ENCODE peak calls at places on chromosome 13, in ten cellular contexts. X is upper lobe of left lung, Z is tibial nerve, F is AG04450, V is body of pancreas, B is GM12878, L is sigmoid colon, G is GM23338, R is left lung, C is heart right ventricle. H is an unnamed sample.

GRCh38 chr13:43258771-43259170 is 235.4 kb downstream of the DNAJC15 start:
- DNase-seq in Z (no peak), R (no peak), B (no peak), F (no peak), C (no peak), X (no peak), G (no peak), L (no peak), V (no peak), H (no peak)

GRCh38 chr13:113777311-113778260 is 18.6 kb downstream of the TMEM255B start:
- DNase-seq in B (no peak), F (no peak), C (no peak), R (no peak), L (no peak), X (no peak), Z (no peak), V (no peak), G (peak; percentile 78), H (no peak)

GRCh38 chr13:42478531-42479156 is 95.3 kb upstream of the TNFSF11 start:
- DNase-seq in G (peak; percentile 62), L (no peak), X (no peak), V (no peak), C (no peak), Z (no peak), F (no peak), R (no peak), B (no peak), H (no peak)

GRCh38 chr13:96053003-96053703 is at the start of gene UGGT2:
- DNase-seq in R (peak; percentile 98), C (peak; percentile 97), B (peak; percentile 64), V (peak; percentile 97), L (peak; percentile 98), X (peak; percentile 95), Z (peak; percentile 87), G (peak; percentile 90), F (peak; percentile 88), H (peak; percentile 77)

GRCh38 chr13:51912511-51913225 is 50.9 kb downstream of the CCDC70 start:
- DNase-seq in L (no peak), V (no peak), X (no peak), B (no peak), G (no peak), Z (no peak), F (no peak), C (no peak), R (no peak), H (peak; percentile 8)

GRCh38 chr13:99374994-99375805 is 68.0 kb upstream of the GPR183 start:
- DNase-seq in G (no peak), L (no peak), Z (no peak), C (no peak), X (no peak), F (no peak), R (no peak), V (no peak), B (no peak), H (no peak)

GRCh38 chr13:40624338-40624737 is 42.1 kb downstream of the FOXO1 start:
- DNase-seq in B (no peak), F (no peak), L (no peak), V (no peak), C (no peak), Z (no peak), G (no peak), X (no peak), R (no peak), H (no peak)

GRCh38 chr13:100483836-100484381 is 104.7 kb downstream of the GGACT start:
- DNase-seq in F (no peak), Z (no peak), B (no peak), L (no peak), V (no peak), C (no peak), G (no peak), X (no peak), R (no peak), H (no peak)

GRCh38 chr13:71320452-71320851 is 546.6 kb downstream of the DACH1 start:
- DNase-seq in X (no peak), V (no peak), G (peak; percentile 64), B (no peak), L (no peak), C (no peak), Z (no peak), R (no peak), F (peak; percentile 7), H (no peak)

GRCh38 chr13:41502676-41503075 is 45.3 kb downstream of the RGCC start:
- DNase-seq in B (peak; percentile 59), V (no peak), X (no peak), C (no peak), F (no peak), Z (no peak), L (no peak), R (no peak), G (no peak), H (no peak)

GRCh38 chr13:48142437-48142836 is 47.5 kb upstream of the MED4 start:
- DNase-seq in B (peak; percentile 56), L (no peak), F (no peak), G (no peak), Z (no peak), V (no peak), C (no peak), R (no peak), X (no peak), H (no peak)

GRCh38 chr13:97268772-97269171 is 46.6 kb downstream of the MBNL2 start:
- DNase-seq in G (peak; percentile 43), B (no peak), C (no peak), X (no peak), R (no peak), V (no peak), Z (no peak), L (no peak), F (no peak), H (no peak)

DNA sequence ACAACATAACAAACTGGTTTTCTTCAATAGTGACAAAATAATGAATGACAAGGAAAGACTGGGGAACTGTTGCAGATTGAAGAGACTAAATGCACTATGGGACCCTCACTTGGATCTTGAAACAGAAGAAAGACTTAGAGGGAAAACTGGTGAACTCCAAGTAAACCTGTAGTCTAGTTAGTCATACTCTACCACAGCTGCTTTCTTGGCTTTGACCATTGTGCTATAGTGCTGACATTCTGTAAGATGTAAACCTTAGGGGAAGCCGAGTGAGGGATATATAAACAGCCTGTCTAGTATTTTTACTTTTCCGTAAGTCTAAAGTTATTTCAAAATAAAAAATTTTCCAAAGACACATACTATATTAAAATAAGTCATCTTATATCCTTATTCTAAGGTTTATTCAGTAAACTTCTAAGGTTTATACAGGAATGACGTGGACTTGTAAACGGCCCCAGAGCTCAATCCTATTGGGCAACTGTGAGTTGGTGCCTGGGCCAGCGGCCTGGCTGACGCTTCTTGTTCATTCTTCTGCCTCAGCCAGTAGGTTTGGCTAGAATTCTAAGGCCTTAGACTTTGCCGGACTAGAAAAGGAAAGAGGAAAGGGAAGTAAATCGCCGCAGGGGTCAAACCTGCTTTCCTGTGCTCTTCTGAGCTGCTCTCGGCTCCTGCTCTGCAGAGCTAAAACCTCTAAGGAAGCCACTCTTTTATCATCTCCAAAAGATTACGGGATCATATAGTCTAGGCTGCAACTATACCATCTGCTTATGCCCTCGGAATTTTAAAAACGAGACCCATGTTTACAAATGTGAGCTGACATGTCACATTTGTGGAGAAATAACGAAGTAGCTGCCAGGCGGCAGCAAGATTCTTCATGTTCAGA is 33.7 kb upstream of the UBE2L5 start:
- DNase-seq in F (peak; percentile 78), X (peak; percentile 30), C (no peak), R (no peak), B (no peak), G (peak; percentile 43), V (no peak), Z (no peak), L (peak; percentile 90), H (no peak)
- H3K4me3 ChIP-seq in F (peak overlapping the region; percentile 25), X (no peak overlapping the region), C (no peak overlapping the region), R (no peak overlapping the region), B (no peak overlapping the region), G (no peak overlapping the region), V (no peak overlapping the region), Z (no peak overlapping the region), L (peak overlapping the region; percentile 34), H (no peak overlapping the region)

DNA sequence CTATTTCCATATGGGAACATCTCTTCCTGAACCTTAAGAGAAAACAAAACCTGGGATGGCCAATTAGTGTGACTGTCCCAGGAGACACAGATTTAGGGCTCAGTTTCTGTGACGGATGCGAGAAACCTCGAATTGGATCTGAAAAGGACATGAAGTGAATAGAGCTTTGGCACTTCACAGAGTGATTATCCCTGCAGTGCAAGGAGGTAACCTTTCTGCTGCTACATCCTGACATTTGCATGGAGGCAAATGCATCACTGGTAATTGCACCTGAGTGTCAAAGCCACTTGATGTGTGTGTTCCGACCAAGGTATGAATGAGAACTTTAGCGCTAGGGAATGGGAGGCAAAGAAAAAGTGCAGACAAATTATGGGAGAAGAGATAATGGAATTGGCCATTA is 442.3 kb upstream of the KLF12 start:
- DNase-seq in L (no peak), Z (no peak), X (no peak), F (no peak), C (no peak), B (no peak), R (no peak), V (no peak), G (no peak), H (no peak)
- H3K27ac ChIP-seq in L (no peak overlapping the region), Z (no peak overlapping the region), X (no peak overlapping the region), F (no peak overlapping the region), C (peak overlapping the region; percentile 59), B (no peak overlapping the region), R (no peak overlapping the region), V (no peak overlapping the region), G (no peak overlapping the region), H (no peak overlapping the region)

DNA sequence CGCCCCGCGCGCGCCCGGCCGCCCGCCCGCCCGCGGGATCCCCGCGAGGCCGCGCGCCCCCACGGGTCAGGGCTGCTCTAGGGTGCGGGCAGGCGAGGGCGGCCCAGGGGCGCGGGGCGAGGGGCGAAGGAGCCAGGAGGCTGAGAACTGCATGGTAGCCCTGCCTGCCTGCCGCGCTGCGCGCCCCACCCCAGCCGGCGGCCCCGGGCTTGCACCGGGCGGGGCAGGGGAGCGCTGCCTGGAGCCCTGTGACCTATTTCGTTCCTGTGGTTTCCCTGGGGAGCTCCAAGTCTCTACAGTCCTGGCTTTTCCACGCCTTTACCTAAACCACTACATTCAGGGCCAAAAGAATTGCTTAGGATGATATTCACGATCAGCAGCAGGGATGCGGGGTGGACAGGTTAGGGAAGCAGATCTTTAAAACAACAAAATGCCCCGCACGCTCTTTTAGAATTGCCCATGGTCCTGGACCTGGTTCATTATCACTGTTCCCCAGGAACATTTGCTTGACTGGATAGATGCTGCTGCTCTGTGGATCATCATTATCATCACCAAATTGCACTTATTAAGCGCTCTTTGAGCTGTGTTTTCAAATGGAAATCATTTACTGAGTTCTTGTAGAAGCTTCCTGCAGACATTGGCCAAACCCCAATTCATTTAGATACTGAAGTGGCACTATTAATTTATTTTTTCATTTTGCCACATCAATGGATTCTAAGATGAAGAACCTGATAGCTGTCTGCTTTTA is 423 bp upstream of the GPR12 start:
- DNase-seq in Z (no peak), R (no peak), F (no peak), B (no peak), V (no peak), L (no peak), X (no peak), G (peak; percentile 40), C (no peak), H (no peak)
- H3K27me3 ChIP-seq in Z (no peaks in the 10 kb centered on the region), R (peaks cover 42% of the 10 kb centered on the region), F (peaks cover 35% of the 10 kb centered on the region), B (peaks cover 4% of the 10 kb centered on the region), V (no peaks in the 10 kb centered on the region), L (peaks cover 51% of the 10 kb centered on the region), X (peaks cover 19% of the 10 kb centered on the region), G (peaks cover 48% of the 10 kb centered on the region), C (peaks cover 99% of the 10 kb centered on the region), H (peaks cover 4% of the 10 kb centered on the region)

DNA sequence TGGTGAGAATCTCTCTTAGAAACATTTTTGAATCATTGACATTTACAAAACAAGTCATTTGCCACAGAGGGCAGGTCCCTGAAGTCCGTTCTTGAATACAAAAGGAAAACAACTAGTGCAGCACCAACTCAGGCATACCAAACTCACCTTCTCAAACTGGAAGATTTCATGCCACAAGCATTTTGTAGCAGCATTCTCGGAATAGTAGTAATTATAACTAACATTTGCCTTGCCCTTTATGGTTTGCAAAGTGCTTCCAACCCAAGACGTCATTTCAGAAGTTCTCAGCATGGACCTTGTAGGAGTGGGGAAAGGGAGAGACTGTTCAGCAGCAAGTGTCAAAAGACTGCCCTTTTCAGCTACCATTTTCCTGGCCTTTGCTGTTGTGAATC is 344.6 kb downstream of the RFC3 start:
- DNase-seq in G (no peak), V (no peak), X (no peak), C (no peak), F (no peak), B (no peak), Z (no peak), L (no peak), R (no peak), H (no peak)
- H3K4me3 ChIP-seq in G (no peak overlapping the region), V (no peak overlapping the region), X (no peak overlapping the region), C (no peak overlapping the region), F (no peak overlapping the region), B (no peak overlapping the region), Z (peak overlapping the region; percentile 5), L (no peak overlapping the region), R (no peak overlapping the region), H (peak overlapping the region; percentile 34)

H was measured in ascending aorta.